ENCODE peak calls at places on chromosomes 16 and 17, in six cellular contexts. B is lung, L is body of pancreas, T is right lobe of liver, A is PC-3, R is cardiac muscle cell. U is an unnamed sample.
A peak's percentile ranks its signal among the peaks of the same experiment; 100 is the strongest.

GRCh38 chr16:11560701-11561439 is 25.8 kb downstream of the LITAF start:
- DNase-seq in A (no peak), T (no peak), R (no peak), L (no peak), B (no peak), U (no peak)

GRCh38 chr16:71499775-71500364 is 10.7 kb upstream of the ZNF19 start:
- DNase-seq in R (peak; percentile 66), L (peak; percentile 48), A (peak; percentile 71), T (no peak), B (no peak), U (peak; percentile 26)

GRCh38 chr16:56355786-56356275 is 69.5 kb downstream of the AMFR start:
- DNase-seq in B (no peak), T (no peak), R (no peak), L (no peak), A (no peak), U (no peak)

GRCh38 chr16:86261379-86261778 is 248.9 kb upstream of the FOXF1 start:
- DNase-seq in R (no peak), B (no peak), T (no peak), L (no peak), A (peak; percentile 18), U (no peak)

GRCh38 chr16:82651921-82652601 is 25.3 kb downstream of the CDH13 start:
- DNase-seq in A (no peak), T (no peak), L (no peak), B (no peak), R (no peak), U (no peak)

GRCh38 chr17:62702746-62703268 is 75.3 kb downstream of the MRC2 start:
- DNase-seq in R (no peak), T (no peak), L (no peak), A (no peak), B (no peak), U (no peak)

GRCh38 chr17:12659500-12659899 is 6.2 kb upstream of the MYOCD start:
- DNase-seq in T (no peak), L (no peak), B (no peak), R (no peak), A (no peak), U (no peak)

GRCh38 chr17:40884708-40885512 is at the start of gene KRT20:
- DNase-seq in L (no peak), R (no peak), B (no peak), A (peak; percentile 14), T (no peak), U (no peak)

GRCh38 chr17:70086468-70086867 is 11.4 kb downstream of the KCNJ16 start:
- DNase-seq in A (peak; percentile 59), B (no peak), L (no peak), R (no peak), T (no peak), U (no peak)

GRCh38 chr16:852451-853185 is 52.1 kb upstream of the GNG13 start:
- DNase-seq in R (no peak), B (no peak), L (no peak), T (no peak), A (no peak), U (no peak)

GRCh38 chr16:71408536-71408935 is 33.3 kb downstream of the TLE7 start:
- DNase-seq in L (no peak), B (no peak), A (no peak), T (no peak), R (no peak), U (no peak)

GRCh38 chr17:29618272-29619065 is 4.2 kb downstream of the CORO6 start:
- DNase-seq in B (no peak), L (no peak), R (no peak), A (no peak), T (no peak), U (no peak)

GRCh38 chr17:82832881-82833475 is 6.8 kb downstream of the ZNF750 start:
- DNase-seq in T (no peak), R (no peak), L (no peak), B (no peak), A (no peak), U (no peak)

GRCh38 chr17:60845012-60845411 is 167.4 kb downstream of the BCAS3 start:
- DNase-seq in A (no peak), T (no peak), B (no peak), R (no peak), L (no peak), U (no peak)

GRCh38 chr17:41655611-41656111 is 31.3 kb upstream of the KRT17 start:
- DNase-seq in A (peak; percentile 50), T (no peak), R (peak; percentile 34), B (peak; percentile 83), L (peak; percentile 45), U (no peak)

GRCh38 chr16:24163935-24164334 is 92.2 kb upstream of the CACNG3 start:
- DNase-seq in R (no peak), T (no peak), A (no peak), L (no peak), B (no peak), U (no peak)

GRCh38 chr17:72683506-72684404 is 408.7 kb downstream of the SLC39A11 start:
- DNase-seq in T (no peak), B (peak; percentile 51), R (peak; percentile 5), A (peak; percentile 100), L (peak; percentile 17), U (no peak)

GRCh38 chr16:14569213-14569612 is 60.8 kb downstream of the PARN start:
- DNase-seq in L (no peak), B (no peak), T (no peak), A (no peak), R (no peak), U (no peak)

GRCh38 chr17:73430848-73431247 is 119.0 kb upstream of the CDC42EP4 start:
- DNase-seq in A (peak; percentile 50), R (no peak), B (peak; percentile 41), T (no peak), L (no peak), U (no peak)

GRCh38 chr16:54930034-54930938 is at the start of gene IRX5:
- DNase-seq in B (peak; percentile 93), A (peak; percentile 12), T (peak; percentile 74), R (peak; percentile 97), L (peak; percentile 83), U (peak; percentile 92)

GRCh38 chr16:58306327-58306726 is 11.5 kb upstream of the PRSS54 start:
- DNase-seq in R (no peak), T (no peak), B (no peak), A (peak; percentile 11), L (peak; percentile 22), U (no peak)

GRCh38 chr16:48386559-48387312 is 1.5 kb upstream of the SIAH1 start:
- DNase-seq in A (no peak), B (no peak), R (no peak), T (no peak), L (no peak), U (no peak)

GRCh38 chr16:48383877-48384304 is 1.3 kb downstream of the SIAH1 start:
- DNase-seq in T (no peak), L (peak; percentile 26), R (peak; percentile 31), A (peak; percentile 37), B (no peak), U (no peak)

GRCh38 chr16:48384982-48385271 is 286 bp downstream of the SIAH1 start:
- DNase-seq in L (no peak), T (no peak), R (no peak), B (no peak), A (no peak), U (peak; percentile 36)

GRCh38 chr16:48384305-48384981 is 770 bp downstream of the SIAH1 start:
- DNase-seq in T (peak; percentile 78), B (no peak), R (peak; percentile 85), L (peak; percentile 57), A (peak; percentile 24), U (peak; percentile 74)

GRCh38 chr16:48385272-48385953 is at the start of gene SIAH1:
- DNase-seq in T (peak; percentile 88), R (peak; percentile 94), B (peak; percentile 81), L (peak; percentile 84), A (peak; percentile 73), U (peak; percentile 85)
- H3K27ac ChIP-seq in T (peak within 1 kb of the TSS; percentile 99), R (peak within 1 kb of the TSS; percentile 100), B (peak within 1 kb of the TSS; percentile 100), L (peak within 1 kb of the TSS; percentile 95), A (peak within 1 kb of the TSS; percentile 37), U (peak within 1 kb of the TSS; percentile 99)

GRCh38 chr17:78717431-78717980 is 64.6 kb downstream of the CYTH1 start:
- DNase-seq in A (peak; percentile 47), R (no peak), L (peak; percentile 29), B (no peak), T (no peak), U (no peak)

GRCh38 chr17:78716814-78717393 is 65.2 kb downstream of the CYTH1 start:
- DNase-seq in A (peak; percentile 59), R (no peak), L (peak; percentile 86), T (peak; percentile 93), B (peak; percentile 60), U (peak; percentile 72)

GRCh38 chr17:78719630-78720298 is 62.3 kb downstream of the CYTH1 start:
- DNase-seq in R (no peak), L (no peak), T (no peak), A (no peak), B (no peak), U (no peak)

GRCh38 chr17:78716292-78716691 is 65.8 kb downstream of the CYTH1 start:
- DNase-seq in R (no peak), L (no peak), A (no peak), T (no peak), B (no peak), U (no peak)

DNA sequence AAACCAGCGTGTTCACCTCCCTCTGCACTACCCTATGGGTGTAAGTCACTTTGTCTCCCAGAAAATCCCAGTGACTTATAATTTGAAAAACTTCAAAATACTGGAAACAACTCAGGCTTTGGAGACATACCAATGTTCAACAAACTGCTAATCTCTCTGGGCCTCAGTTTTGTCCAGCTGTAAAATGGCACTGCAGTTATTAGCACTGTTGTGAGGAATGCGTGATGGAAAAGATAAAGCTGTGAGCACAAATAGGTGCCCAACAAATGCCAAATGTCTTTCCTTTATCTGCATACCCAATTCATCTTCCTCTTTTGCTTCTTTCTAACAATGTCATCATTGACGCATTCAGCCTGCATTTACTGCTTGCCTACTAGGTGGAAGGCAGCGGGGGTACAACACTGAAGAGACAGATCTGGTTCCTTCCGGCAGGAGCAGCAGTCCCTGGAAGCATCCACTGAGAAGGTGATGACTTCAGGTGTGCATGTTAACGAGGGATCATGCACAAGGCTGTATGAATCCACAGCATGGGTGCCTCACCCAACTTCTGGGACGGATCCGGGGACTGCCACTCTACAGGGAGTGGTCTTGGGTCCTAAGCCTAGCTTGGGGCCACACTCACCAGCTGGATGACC is 63.4 kb downstream of the CYTH1 start:
- DNase-seq in B (no peak), R (no peak), T (no peak), A (no peak), L (no peak), U (no peak)
- H3K4me1 ChIP-seq in B (peaks cover 40% of the 10 kb centered on the region), R (peaks cover 25% of the 10 kb centered on the region), T (peaks cover 43% of the 10 kb centered on the region), A (peaks cover 28% of the 10 kb centered on the region), L (peaks cover 46% of the 10 kb centered on the region), U (peaks cover 85% of the 10 kb centered on the region)

DNA sequence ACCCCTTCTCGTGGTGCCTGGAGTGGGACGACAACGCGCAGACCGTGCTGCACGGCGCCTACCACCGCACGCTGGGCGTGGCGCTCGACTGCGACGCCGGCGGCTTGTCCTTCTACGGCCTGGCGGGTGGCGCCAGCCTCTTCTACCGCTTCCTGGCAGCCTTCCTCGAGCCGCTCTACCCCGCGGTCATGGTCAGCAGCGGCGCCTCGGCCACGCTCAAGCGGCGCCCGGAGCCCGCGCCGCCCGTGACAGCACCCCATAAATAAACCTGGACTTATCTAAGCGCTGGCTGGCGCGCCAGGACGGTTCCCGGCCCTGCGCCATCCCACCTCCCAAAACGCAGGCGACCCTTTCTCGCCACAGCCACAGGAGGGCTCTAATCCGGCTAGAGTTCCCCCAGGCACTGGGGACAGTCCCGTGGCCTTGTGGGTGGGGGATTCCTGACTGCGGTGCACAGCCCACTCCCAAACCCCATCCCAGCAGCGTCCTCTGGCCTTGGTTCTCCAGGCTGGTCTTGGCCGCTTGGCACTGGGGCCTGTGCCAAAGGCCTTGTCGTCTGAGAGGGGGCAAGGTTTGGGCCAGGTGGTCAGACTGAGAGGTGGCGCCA is 10.2 kb upstream of the SLC16A5 start:
- DNase-seq in A (no peak), B (peak; percentile 76), L (peak; percentile 57), R (no peak), T (peak; percentile 87), U (peak; percentile 78)
- TF ChIP-seq CTCF in A (peak; percentile 24), B (no peak), L (no peak), R (no peak), T (peak; percentile 16), U (no peak)

GRCh38 chr17:78316867-78317816 is 42.7 kb downstream of the SOCS3 start:
- DNase-seq in B (peak; percentile 82), T (no peak), A (peak; percentile 50), L (no peak), R (peak; percentile 42), U (no peak)
- H3K27ac ChIP-seq in B (peak overlapping the region; percentile 22), T (no peak overlapping the region), A (peak overlapping the region; percentile 96), L (peak overlapping the region; percentile 51), R (no peak overlapping the region), U (peak overlapping the region; percentile 82)

U was measured in heart right ventricle.